ENCODE peak calls at places on chromosomes 1 and 21, in ten cellular contexts. A is A549; Z is CD8-positive, alpha-beta memory T cell; Q is cardiac muscle cell; X is endodermal cell; W is colonic mucosa; V is body of pancreas; S is tibial nerve; F is stomach; N is right cardiac atrium. P is an unnamed sample.
A peak's percentile ranks its signal among the peaks of the same experiment; 100 is the strongest.

GRCh38 chr1:201539561-201540404 is 856 bp downstream of the NAV1 start:
- DNase-seq in A (no peak), Z (no peak), Q (peak; percentile 37), X (peak; percentile 82), W (no peak), V (peak; percentile 49), S (peak; percentile 52), F (no peak), N (peak; percentile 81), P (peak; percentile 82)

GRCh38 chr21:28636988-28637691 is 355.5 kb downstream of the LTN1 start:
- DNase-seq in A (no peak), Z (no peak), Q (no peak), X (no peak), W (no peak), V (no peak), S (no peak), F (no peak), N (no peak), P (peak; percentile 90)

GRCh38 chr1:230277201-230277771 is 148.8 kb downstream of the PGBD5 start:
- DNase-seq in A (no peak), Z (no peak), Q (no peak), X (peak; percentile 89), W (no peak), V (no peak), S (no peak), F (peak; percentile 25), N (no peak), P (no peak)

GRCh38 chr1:56797079-56797685 is 22.0 kb downstream of the FYB2 start:
- DNase-seq in A (no peak), Z (no peak), Q (no peak), X (no peak), W (peak; percentile 77), V (no peak), S (no peak), F (no peak), N (peak; percentile 65), P (no peak)

GRCh38 chr1:152110365-152110859 is 4.8 kb downstream of the TCHH start:
- DNase-seq in A (peak; percentile 21), Z (no peak), Q (no peak), X (no peak), W (peak; percentile 28), V (peak; percentile 7), S (no peak), F (no peak), N (peak; percentile 56), P (peak; percentile 54)

GRCh38 chr1:102852583-102852982 is 255.7 kb downstream of the COL11A1 start:
- DNase-seq in A (no peak), Z (no peak), Q (no peak), X (no peak), W (no peak), V (no peak), S (no peak), F (no peak), N (peak; percentile 17), P (no peak)

GRCh38 chr1:27109103-27109822 is 45.7 kb downstream of the SLC9A1 start:
- DNase-seq in A (peak; percentile 23), Z (no peak), Q (peak; percentile 36), X (peak; percentile 90), W (peak; percentile 59), V (no peak), S (no peak), F (peak; percentile 64), N (peak; percentile 55), P (no peak)

GRCh38 chr1:152440635-152441471 is 26.8 kb upstream of the CRNN start:
- DNase-seq in A (peak; percentile 89), Z (peak; percentile 52), Q (no peak), X (peak; percentile 79), W (peak; percentile 61), V (peak; percentile 81), S (peak; percentile 65), F (peak; percentile 73), N (peak; percentile 87), P (peak; percentile 85)

GRCh38 chr1:17617787-17618557 is 78.5 kb downstream of the ARHGEF10L start:
- DNase-seq in A (no peak), Z (no peak), Q (peak; percentile 76), X (no peak), W (no peak), V (peak; percentile 52), S (peak; percentile 39), F (no peak), N (peak; percentile 85), P (no peak)

DNA sequence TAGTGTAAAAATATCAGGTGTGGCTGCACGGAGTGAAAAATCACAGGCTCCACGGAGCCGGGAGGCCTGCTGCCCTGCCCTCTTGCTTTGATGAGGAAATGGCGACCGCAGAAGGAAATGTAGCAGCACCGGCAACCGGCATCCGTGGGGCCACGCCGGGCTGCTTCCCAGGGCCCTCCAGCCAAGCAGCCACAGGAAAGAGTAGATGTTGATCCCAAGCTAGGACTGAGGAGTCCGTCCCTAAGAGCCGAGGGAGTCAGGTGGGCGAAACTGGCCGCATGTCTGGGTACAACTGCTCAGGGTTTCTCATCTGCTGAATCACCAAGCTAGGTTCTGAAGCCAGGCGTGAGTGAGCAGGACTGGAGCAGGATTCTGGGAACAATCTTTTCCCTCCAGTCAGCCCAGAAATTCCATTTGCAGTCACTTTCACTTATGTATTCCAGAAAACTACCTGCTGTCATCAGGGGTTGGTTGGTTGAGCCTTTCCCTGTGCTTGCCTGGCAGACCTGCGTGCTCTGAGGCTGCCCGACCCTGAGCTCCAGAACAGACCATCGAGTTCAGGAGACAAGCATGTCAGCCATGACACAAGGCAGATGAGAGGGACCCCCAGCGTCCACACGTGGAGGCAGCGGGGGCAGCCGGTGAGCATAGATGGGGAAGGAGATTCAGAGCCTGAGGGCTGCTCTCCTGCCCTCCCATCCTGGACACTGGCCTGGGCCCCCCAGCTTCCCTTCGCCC is 5.8 kb upstream of the ITGB2 start:
- DNase-seq in A (no peak), Z (peak; percentile 54), Q (no peak), X (peak; percentile 54), W (no peak), V (peak; percentile 10), S (no peak), F (no peak), N (peak; percentile 62), P (no peak)
- H3K4me1 ChIP-seq in A (peaks cover 45% of the 10 kb centered on the region), Z (peaks cover 76% of the 10 kb centered on the region), Q (peaks cover 8% of the 10 kb centered on the region), X (peaks cover 5% of the 10 kb centered on the region), W (peaks cover 2% of the 10 kb centered on the region), V (peaks cover 3% of the 10 kb centered on the region), S (no peaks in the 10 kb centered on the region), F (peaks cover 64% of the 10 kb centered on the region), N (no peaks in the 10 kb centered on the region), P (peaks cover 74% of the 10 kb centered on the region)

DNA sequence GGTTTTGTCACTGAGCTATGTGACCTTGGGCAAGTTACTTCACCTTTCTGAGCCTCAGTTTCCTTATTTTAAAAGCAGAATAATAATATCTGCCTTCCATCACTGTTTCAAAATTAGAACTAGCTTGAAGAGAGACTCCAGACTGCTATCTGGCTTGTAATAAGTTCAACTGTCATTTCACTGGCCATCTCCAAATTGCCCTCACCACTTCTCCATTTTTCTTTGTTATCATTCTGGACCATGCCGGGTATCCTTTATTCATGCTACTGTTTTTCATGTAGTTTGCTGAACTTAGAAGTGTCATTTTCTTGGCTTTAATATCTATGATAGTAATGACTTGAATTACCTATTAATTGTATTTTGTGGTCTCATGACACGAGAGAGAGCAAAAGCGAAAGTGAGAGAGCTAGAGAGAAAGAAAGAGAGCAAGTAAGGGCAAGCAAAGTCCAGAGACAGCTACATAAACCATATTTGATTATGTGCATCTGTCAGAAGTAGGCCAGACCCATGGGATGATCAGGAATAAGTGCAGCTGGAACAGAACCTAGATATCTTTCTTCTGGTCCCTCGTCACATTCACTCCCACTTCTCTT is 184.9 kb upstream of the ATP1B1 start:
- DNase-seq in A (no peak), Z (no peak), Q (no peak), X (no peak), W (no peak), V (no peak), S (no peak), F (no peak), N (no peak), P (no peak)
- H3K27ac ChIP-seq in A (peak overlapping the region; percentile 74), Z (no peak overlapping the region), Q (no peak overlapping the region), X (no peak overlapping the region), W (no peak overlapping the region), V (peak overlapping the region; percentile 60), S (no peak overlapping the region), F (peak overlapping the region; percentile 76), N (no peak overlapping the region), P (no peak overlapping the region)

DNA sequence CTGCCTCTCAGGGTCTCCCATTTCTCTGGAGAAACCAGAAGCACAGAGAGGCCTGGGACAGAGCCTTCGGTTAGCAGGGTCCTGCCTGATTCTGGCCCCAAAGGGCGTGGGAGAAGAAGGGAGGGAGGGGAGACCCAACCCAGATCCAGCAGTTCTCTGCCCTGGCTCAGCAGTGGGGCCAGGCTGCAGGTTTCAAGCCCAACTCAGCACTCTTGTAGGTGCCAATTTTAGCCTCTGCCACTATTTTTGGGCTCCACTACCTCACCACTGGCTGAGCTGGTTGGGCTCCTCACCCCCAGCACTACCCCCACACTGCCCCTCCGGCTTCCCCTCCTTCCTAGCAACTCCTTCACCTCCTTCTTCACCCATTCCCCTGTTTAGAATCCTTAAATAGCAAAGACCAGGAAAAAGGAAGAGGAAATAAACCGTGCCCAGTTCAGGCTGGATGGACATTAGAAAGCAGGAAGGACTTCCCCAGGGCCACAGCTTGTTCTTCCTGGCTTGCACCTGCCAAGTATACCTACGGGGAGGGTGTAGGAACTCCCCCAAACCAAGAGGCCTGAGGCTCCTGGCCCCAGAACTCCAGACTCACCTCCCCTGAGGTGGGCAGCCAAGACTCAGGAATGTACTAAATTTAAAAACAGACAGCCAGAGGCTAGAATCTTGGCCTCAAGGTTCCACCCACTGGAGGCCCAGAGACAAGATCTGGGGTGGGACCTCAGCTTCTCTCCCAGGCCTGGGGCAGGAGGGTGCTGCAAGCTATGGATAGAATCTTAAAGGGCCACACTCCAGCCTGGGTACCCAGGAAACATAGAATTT is 1.4 kb upstream of the ARHGEF2 start:
- DNase-seq in A (no peak), Z (no peak), Q (peak; percentile 69), X (no peak), W (peak; percentile 51), V (no peak), S (no peak), F (no peak), N (peak; percentile 77), P (no peak)
- H3K4me1 ChIP-seq in A (peaks cover 81% of the 10 kb centered on the region), Z (peaks cover 63% of the 10 kb centered on the region), Q (peaks cover 40% of the 10 kb centered on the region), X (peaks cover 21% of the 10 kb centered on the region), W (peaks cover 4% of the 10 kb centered on the region), V (peaks cover 53% of the 10 kb centered on the region), S (no peaks in the 10 kb centered on the region), F (peaks cover 88% of the 10 kb centered on the region), N (peaks cover 40% of the 10 kb centered on the region), P (peaks cover 84% of the 10 kb centered on the region)

GRCh38 chr1:116835161-116835560 is 74.6 kb upstream of the PTGFRN start:
- DNase-seq in A (no peak), Z (no peak), Q (no peak), X (no peak), W (no peak), V (no peak), S (no peak), F (no peak), N (no peak), P (no peak)

GRCh38 chr1:116834605-116835004 is 75.1 kb upstream of the PTGFRN start:
- DNase-seq in A (no peak), Z (no peak), Q (no peak), X (peak; percentile 52), W (no peak), V (no peak), S (no peak), F (no peak), N (no peak), P (no peak)

GRCh38 chr1:116833655-116834054 is 76.1 kb upstream of the PTGFRN start:
- DNase-seq in A (no peak), Z (no peak), Q (no peak), X (no peak), W (no peak), V (no peak), S (no peak), F (no peak), N (no peak), P (no peak)

GRCh38 chr1:116832932-116833578 is 76.7 kb upstream of the PTGFRN start:
- DNase-seq in A (no peak), Z (no peak), Q (no peak), X (no peak), W (no peak), V (no peak), S (no peak), F (no peak), N (no peak), P (no peak)

GRCh38 chr1:116832268-116832931 is 77.3 kb upstream of the PTGFRN start:
- DNase-seq in A (no peak), Z (no peak), Q (no peak), X (no peak), W (no peak), V (no peak), S (no peak), F (no peak), N (no peak), P (no peak)
- H3K27ac ChIP-seq in A (no peak overlapping the region), Z (no peak overlapping the region), Q (no peak overlapping the region), X (peak overlapping the region; percentile 84), W (peak overlapping the region; percentile 66), V (peak overlapping the region; percentile 69), S (no peak overlapping the region), F (peak overlapping the region; percentile 65), N (no peak overlapping the region), P (no peak overlapping the region)

P was measured in SJSA1.